ENCODE peak calls at places on chromosomes 4 and X, in nine cellular contexts. D is GM12865; S is amygdala; T is neuronal stem cell; Y is adipocyte; B is GM13976; I is activated CD4-positive, alpha-beta T cell treated with anti-CD3 and anti-CD28 coated beads for 4 hours; Z is stimulated activated CD8-positive, alpha-beta memory T cell treated with anti-CD3 and anti-CD28 coated beads, Interleukin-7, amount 100 ng/mL, for 24 hours; W is keratinocyte. M is an unnamed sample.
A peak's percentile ranks its signal among the peaks of the same experiment; 100 is the strongest.

GRCh38 chrX:3550160-3550765 is 163.2 kb downstream of the PRKX start:
- DNase-seq in D (peak; percentile 0), S (no peak), T (no peak), Y (peak; percentile 11), B (no peak), I (no peak), Z (no peak), W (no peak), M (no peak)

GRCh38 chrX:49155900-49156837 is 6.4 kb upstream of the MAGIX start:
- DNase-seq in D (peak; percentile 89), S (peak; percentile 74), T (peak; percentile 69), Y (peak; percentile 89), B (peak; percentile 87), I (peak; percentile 81), Z (peak; percentile 65), W (no peak), M (no peak)

GRCh38 chr4:19945979-19946380 is 305.7 kb upstream of the SLIT2 start:
- DNase-seq in D (no peak), S (no peak), T (no peak), Y (peak; percentile 75), B (no peak), I (no peak), Z (no peak), W (peak; percentile 46), M (no peak)

GRCh38 chr4:158255727-158256324 is 45.5 kb downstream of the TMEM144 start:
- DNase-seq in D (peak; percentile 20), S (no peak), T (peak; percentile 17), Y (peak; percentile 81), B (no peak), I (no peak), Z (no peak), W (no peak), M (no peak)

GRCh38 chr4:87209696-87210095 is 10.7 kb downstream of the KLHL8 start:
- DNase-seq in D (peak; percentile 8), S (no peak), T (no peak), Y (no peak), B (peak; percentile 47), I (no peak), Z (no peak), W (no peak), M (no peak)

GRCh38 chr4:106810122-106810521 is 226.0 kb downstream of the DKK2 start:
- DNase-seq in D (no peak), S (no peak), T (no peak), Y (no peak), B (no peak), I (no peak), Z (no peak), W (no peak), M (no peak)

GRCh38 chr4:18033111-18034085 is 11.8 kb upstream of the LCORL start:
- DNase-seq in D (no peak), S (no peak), T (no peak), Y (peak; percentile 88), B (no peak), I (no peak), Z (no peak), W (no peak), M (no peak)

GRCh38 chrX:123833387-123833786 is 26.5 kb upstream of the XIAP start:
- DNase-seq in D (peak; percentile 70), S (peak; percentile 1), T (peak; percentile 37), Y (peak; percentile 67), B (peak; percentile 71), I (peak; percentile 30), Z (peak; percentile 26), W (no peak), M (peak; percentile 13)

GRCh38 chrX:145886469-145886868 is 68.8 kb downstream of the SLITRK2 start:
- DNase-seq in D (no peak), S (no peak), T (no peak), Y (no peak), B (no peak), I (no peak), Z (no peak), W (no peak), M (no peak)

GRCh38 chrX:109774706-109775105 is 41.6 kb upstream of the ACSL4 start:
- DNase-seq in D (peak; percentile 73), S (no peak), T (no peak), Y (peak; percentile 44), B (peak; percentile 56), I (no peak), Z (no peak), W (no peak), M (no peak)

GRCh38 chr4:6595897-6596537 is 21.0 kb downstream of the MAN2B2 start:
- DNase-seq in D (peak; percentile 30), S (no peak), T (no peak), Y (no peak), B (no peak), I (no peak), Z (no peak), W (no peak), M (no peak)

GRCh38 chr4:148980782-148981181 is 538.6 kb upstream of the NR3C2 start:
- DNase-seq in D (no peak), S (no peak), T (no peak), Y (no peak), B (no peak), I (no peak), Z (no peak), W (no peak), M (no peak)

GRCh38 chr4:66017671-66018070 is 347.4 kb upstream of the EPHA5 start:
- DNase-seq in D (no peak), S (no peak), T (no peak), Y (peak; percentile 20), B (no peak), I (no peak), Z (no peak), W (no peak), M (no peak)

GRCh38 chr4:185840953-185841352 is 29.0 kb upstream of the SORBS2 start:
- DNase-seq in D (no peak), S (no peak), T (no peak), Y (no peak), B (no peak), I (no peak), Z (no peak), W (no peak), M (no peak)

GRCh38 chrX:47273011-47273730 is 40.4 kb downstream of the USP11 start:
- DNase-seq in D (no peak), S (no peak), T (no peak), Y (no peak), B (no peak), I (no peak), Z (no peak), W (no peak), M (no peak)

GRCh38 chr4:20408596-20408995 is 156.9 kb downstream of the SLIT2 start:
- DNase-seq in D (no peak), S (no peak), T (no peak), Y (no peak), B (no peak), I (no peak), Z (no peak), W (no peak), M (no peak)

GRCh38 chr4:82524570-82525152 is 37.1 kb downstream of the TMEM150C start:
- DNase-seq in D (no peak), S (no peak), T (no peak), Y (peak; percentile 21), B (no peak), I (no peak), Z (no peak), W (no peak), M (no peak)

GRCh38 chr4:123744664-123745290 is 348.2 kb downstream of the SPRY1 start:
- DNase-seq in D (peak; percentile 13), S (no peak), T (no peak), Y (no peak), B (no peak), I (no peak), Z (no peak), W (no peak), M (no peak)

GRCh38 chrX:118726887-118727685 is at the start of gene IL13RA1:
- DNase-seq in D (peak; percentile 48), S (peak; percentile 7), T (peak; percentile 82), Y (peak; percentile 90), B (peak; percentile 62), I (peak; percentile 1), Z (no peak), W (peak; percentile 11), M (no peak)

GRCh38 chr4:182142146-182143085 is 100.8 kb upstream of the TENM3 start:
- DNase-seq in D (no peak), S (no peak), T (peak; percentile 50), Y (peak; percentile 40), B (no peak), I (no peak), Z (no peak), W (no peak), M (no peak)

GRCh38 chr4:46016306-46016705 is 107.5 kb downstream of the GABRG1 start:
- DNase-seq in D (no peak), S (no peak), T (peak; percentile 8), Y (peak; percentile 23), B (no peak), I (no peak), Z (no peak), W (no peak), M (no peak)

GRCh38 chrX:337331-337831 is 18.8 kb upstream of the GTPBP6 start:
- DNase-seq in D (no peak), S (no peak), T (no peak), Y (no peak), B (no peak), I (no peak), Z (no peak), W (no peak), M (no peak)

GRCh38 chr4:67558493-67558892 is at the start of gene STAP1:
- DNase-seq in D (peak; percentile 62), S (no peak), T (no peak), Y (no peak), B (no peak), I (peak; percentile 18), Z (no peak), W (no peak), M (no peak)

GRCh38 chr4:78417603-78418002 is 134.0 kb upstream of the ANXA3 start:
- DNase-seq in D (no peak), S (no peak), T (no peak), Y (no peak), B (no peak), I (no peak), Z (no peak), W (peak; percentile 7), M (no peak)

GRCh38 chr4:20273793-20274192 is 22.1 kb downstream of the SLIT2 start:
- DNase-seq in D (no peak), S (no peak), T (no peak), Y (no peak), B (no peak), I (no peak), Z (no peak), W (no peak), M (no peak)